ENCODE peak calls at places on chromosomes 16 and 17, in seven cellular contexts. One of them, this sample, is unnamed.

GRCh38 chr16:3508736-3509135 is 7.9 kb downstream of the CLUAP1 start:
- DNase-seq in Caki2: no peak
- DNase-seq in psoas muscle: no peak
- DNase-seq in germinal center: no peak
- DNase-seq in neural progenitor cell: no peak
- DNase-seq in non-pigmented ciliary epithelial cell: no peak
- DNase-seq in neural crest cell: no peak
- DNase-seq in this sample: no peak

GRCh38 chr16:53103811-53104210 is 49.0 kb downstream of the CHD9 start:
- DNase-seq in Caki2: no peak
- DNase-seq in psoas muscle: no peak
- DNase-seq in germinal center: no peak
- DNase-seq in neural progenitor cell: no peak
- DNase-seq in non-pigmented ciliary epithelial cell: no peak
- DNase-seq in neural crest cell: no peak
- DNase-seq in this sample: no peak

GRCh38 chr16:1363501-1364041 is 11.8 kb downstream of the GNPTG start:
- DNase-seq in Caki2: peak
- DNase-seq in psoas muscle: peak
- DNase-seq in germinal center: peak
- DNase-seq in neural progenitor cell: peak
- DNase-seq in non-pigmented ciliary epithelial cell: no peak
- DNase-seq in neural crest cell: peak
- DNase-seq in this sample: peak

GRCh38 chr17:64504769-64505319 is 1.2 kb downstream of the DDX5 start:
- DNase-seq in Caki2: no peak
- DNase-seq in psoas muscle: no peak
- DNase-seq in germinal center: no peak
- DNase-seq in neural progenitor cell: no peak
- DNase-seq in non-pigmented ciliary epithelial cell: no peak
- DNase-seq in neural crest cell: no peak
- DNase-seq in this sample: no peak

GRCh38 chr16:50838165-50838564 is 96.3 kb downstream of the CYLD start:
- DNase-seq in Caki2: no peak
- DNase-seq in psoas muscle: no peak
- DNase-seq in germinal center: no peak
- DNase-seq in neural progenitor cell: no peak
- DNase-seq in non-pigmented ciliary epithelial cell: no peak
- DNase-seq in neural crest cell: no peak
- DNase-seq in this sample: no peak

GRCh38 chr17:6507535-6507934 is 48.8 kb downstream of the PITPNM3 start:
- DNase-seq in Caki2: peak
- DNase-seq in psoas muscle: no peak
- DNase-seq in germinal center: no peak
- DNase-seq in neural progenitor cell: no peak
- DNase-seq in non-pigmented ciliary epithelial cell: peak
- DNase-seq in neural crest cell: no peak
- DNase-seq in this sample: no peak

GRCh38 chr17:5902671-5903070 is 167.5 kb upstream of the WSCD1 start:
- DNase-seq in Caki2: no peak
- DNase-seq in psoas muscle: no peak
- DNase-seq in germinal center: no peak
- DNase-seq in neural progenitor cell: no peak
- DNase-seq in non-pigmented ciliary epithelial cell: no peak
- DNase-seq in neural crest cell: no peak
- DNase-seq in this sample: no peak

GRCh38 chr17:13355054-13355453 is 246.7 kb downstream of the HS3ST3A1 start:
- DNase-seq in Caki2: no peak
- DNase-seq in psoas muscle: no peak
- DNase-seq in germinal center: no peak
- DNase-seq in neural progenitor cell: no peak
- DNase-seq in non-pigmented ciliary epithelial cell: no peak
- DNase-seq in neural crest cell: no peak
- DNase-seq in this sample: no peak

GRCh38 chr17:78230252-78230962 is 1.0 kb upstream of the TMEM235 start:
- DNase-seq in Caki2: no peak
- DNase-seq in psoas muscle: no peak
- DNase-seq in germinal center: no peak
- DNase-seq in neural progenitor cell: no peak
- DNase-seq in non-pigmented ciliary epithelial cell: no peak
- DNase-seq in neural crest cell: no peak
- DNase-seq in this sample: no peak

GRCh38 chr17:56710986-56711385 is 117.5 kb downstream of the NOG start:
- DNase-seq in Caki2: no peak
- DNase-seq in psoas muscle: peak
- DNase-seq in germinal center: no peak
- DNase-seq in neural progenitor cell: no peak
- DNase-seq in non-pigmented ciliary epithelial cell: no peak
- DNase-seq in neural crest cell: no peak
- DNase-seq in this sample: no peak

GRCh38 chr17:79400989-79401703 is 209.7 kb downstream of the RBFOX3 start:
- DNase-seq in Caki2: peak
- DNase-seq in psoas muscle: peak
- DNase-seq in germinal center: peak
- DNase-seq in neural progenitor cell: peak
- DNase-seq in non-pigmented ciliary epithelial cell: no peak
- DNase-seq in neural crest cell: peak
- DNase-seq in this sample: peak

GRCh38 chr17:40290629-40291296 is 3.1 kb downstream of the CDC6 start:
- DNase-seq in Caki2: peak
- DNase-seq in psoas muscle: no peak
- DNase-seq in germinal center: peak
- DNase-seq in neural progenitor cell: peak
- DNase-seq in non-pigmented ciliary epithelial cell: peak
- DNase-seq in neural crest cell: no peak
- DNase-seq in this sample: no peak

GRCh38 chr16:68762996-68763756 is 26.1 kb downstream of the CDH1 start:
- DNase-seq in Caki2: no peak
- DNase-seq in psoas muscle: no peak
- DNase-seq in germinal center: no peak
- DNase-seq in neural progenitor cell: peak
- DNase-seq in non-pigmented ciliary epithelial cell: no peak
- DNase-seq in neural crest cell: no peak
- DNase-seq in this sample: no peak

GRCh38 chr16:71537643-71538042 is 11.4 kb downstream of the CHST4 start:
- DNase-seq in Caki2: peak
- DNase-seq in psoas muscle: no peak
- DNase-seq in germinal center: peak
- DNase-seq in neural progenitor cell: peak
- DNase-seq in non-pigmented ciliary epithelial cell: no peak
- DNase-seq in neural crest cell: peak
- DNase-seq in this sample: no peak

GRCh38 chr17:61411114-61411943 is 11.7 kb downstream of the TBX2 start:
- DNase-seq in Caki2: no peak
- DNase-seq in psoas muscle: no peak
- DNase-seq in germinal center: no peak
- DNase-seq in neural progenitor cell: peak
- DNase-seq in non-pigmented ciliary epithelial cell: no peak
- DNase-seq in neural crest cell: peak
- DNase-seq in this sample: no peak

GRCh38 chr17:81189670-81190530 is 23.9 kb upstream of the AATK start:
- DNase-seq in Caki2: no peak
- DNase-seq in psoas muscle: peak
- DNase-seq in germinal center: no peak
- DNase-seq in neural progenitor cell: peak
- DNase-seq in non-pigmented ciliary epithelial cell: no peak
- DNase-seq in neural crest cell: no peak
- DNase-seq in this sample: no peak